ENCODE peak calls at places on chromosome 22, in seven cellular contexts. L is upper lobe of right lung; N is CD4-positive, alpha-beta T cell; S is CD8-positive, alpha-beta T cell; C is OCI-LY7; I is type B pancreatic cell; M is heart right ventricle. X is an unnamed sample.

GRCh38 chr22:46748948-46749681 is 11.1 kb upstream of the CERK start:
- DNase-seq in L (peak; percentile 67), N (peak; percentile 76), I (no peak), S (peak; percentile 57), C (no peak), M (no peak), X (no peak)

GRCh38 chr22:27311666-27312566 is 489.6 kb downstream of the MN1 start:
- DNase-seq in M (no peak), I (no peak), L (no peak), S (no peak), C (no peak), N (no peak), X (peak; percentile 47)

GRCh38 chr22:28207281-28208030 is 288.4 kb upstream of the PITPNB start:
- DNase-seq in I (no peak), C (no peak), L (no peak), S (no peak), N (no peak), M (no peak), X (no peak)

GRCh38 chr22:47238886-47239860 is 476.7 kb downstream of the TBC1D22A start:
- DNase-seq in L (no peak), M (no peak), N (no peak), I (no peak), C (no peak), S (no peak), X (no peak)

GRCh38 chr22:43848366-43849171 is 13.7 kb downstream of the SULT4A1 start:
- DNase-seq in M (no peak), L (peak; percentile 52), C (no peak), I (no peak), S (no peak), N (no peak), X (peak; percentile 49)

GRCh38 chr22:27129266-27129665 is 471.9 kb downstream of the MIAT start:
- DNase-seq in S (no peak), I (no peak), C (no peak), M (no peak), N (no peak), L (no peak), X (no peak)

GRCh38 chr22:28810839-28811491 is 10.6 kb upstream of the XBP1 start:
- DNase-seq in I (no peak), L (no peak), S (no peak), C (no peak), M (no peak), N (no peak), X (no peak)

GRCh38 chr22:39209756-39210155 is 35.0 kb downstream of the PDGFB start:
- DNase-seq in S (no peak), M (no peak), I (no peak), N (no peak), C (no peak), L (peak; percentile 60), X (peak; percentile 53)

GRCh38 chr22:49660794-49661781 is 166.6 kb downstream of the BRD1 start:
- DNase-seq in C (peak; percentile 44), N (no peak), S (no peak), M (no peak), I (peak; percentile 60), L (peak; percentile 56), X (peak; percentile 24)

GRCh38 chr22:42856179-42856864 is 751 bp downstream of the ARFGAP3 start:
- DNase-seq in L (peak; percentile 85), I (no peak), S (no peak), C (peak; percentile 57), N (peak; percentile 50), M (peak; percentile 71), X (no peak)

GRCh38 chr22:42970029-42970428 is 44.9 kb downstream of the PACSIN2 start:
- DNase-seq in L (no peak), M (no peak), S (no peak), N (no peak), C (no peak), I (no peak), X (no peak)

GRCh38 chr22:39567135-39567946 is 3.2 kb upstream of the CACNA1I start:
- DNase-seq in C (peak; percentile 77), I (no peak), N (peak; percentile 57), L (no peak), S (no peak), M (no peak), X (no peak)

GRCh38 chr22:27895600-27895999 is 23.5 kb downstream of the PITPNB start:
- DNase-seq in L (no peak), M (no peak), I (no peak), S (no peak), N (no peak), C (no peak), X (no peak)

GRCh38 chr22:46866591-46866990 is 104.1 kb downstream of the TBC1D22A start:
- DNase-seq in S (no peak), N (no peak), M (no peak), I (no peak), C (no peak), L (no peak), X (no peak)

GRCh38 chr22:36860821-36861659 is at the start of gene NCF4:
- DNase-seq in M (peak; percentile 42), N (no peak), C (peak; percentile 95), I (no peak), L (peak; percentile 86), S (no peak), X (no peak)

GRCh38 chr22:24164823-24165379 is 16.4 kb upstream of the SUSD2 start:
- DNase-seq in M (peak; percentile 66), I (no peak), L (no peak), S (no peak), N (no peak), C (no peak), X (no peak)

GRCh38 chr22:50118557-50119168 is 28.9 kb downstream of the MOV10L1 start:
- DNase-seq in C (no peak), N (no peak), L (no peak), I (no peak), S (no peak), M (no peak), X (no peak)

GRCh38 chr22:49664371-49664881 is 163.2 kb downstream of the BRD1 start:
- DNase-seq in N (no peak), M (no peak), L (peak; percentile 44), I (peak; percentile 61), S (no peak), C (no peak), X (peak; percentile 21)

GRCh38 chr22:38202437-38203089 is 769 bp downstream of the MAFF start:
- DNase-seq in I (peak; percentile 80), C (peak; percentile 67), L (peak; percentile 93), M (peak; percentile 89), S (no peak), N (peak; percentile 38), X (peak; percentile 43)
- TF ChIP-seq CTCF in I (peak; percentile 50), C (peak; percentile 41), L (no peak), M (peak; percentile 46), S (no peak), N (no peak), X (peak; percentile 33)

GRCh38 chr22:31295831-31296230 is 3.5 kb upstream of the PIK3IP1 start:
- DNase-seq in N (no peak), M (no peak), L (no peak), I (no peak), C (no peak), S (no peak), X (no peak)
- TF ChIP-seq CTCF in N (no peak), M (no peak), L (no peak), I (no peak), C (no peak), S (no peak), X (no peak)

DNA sequence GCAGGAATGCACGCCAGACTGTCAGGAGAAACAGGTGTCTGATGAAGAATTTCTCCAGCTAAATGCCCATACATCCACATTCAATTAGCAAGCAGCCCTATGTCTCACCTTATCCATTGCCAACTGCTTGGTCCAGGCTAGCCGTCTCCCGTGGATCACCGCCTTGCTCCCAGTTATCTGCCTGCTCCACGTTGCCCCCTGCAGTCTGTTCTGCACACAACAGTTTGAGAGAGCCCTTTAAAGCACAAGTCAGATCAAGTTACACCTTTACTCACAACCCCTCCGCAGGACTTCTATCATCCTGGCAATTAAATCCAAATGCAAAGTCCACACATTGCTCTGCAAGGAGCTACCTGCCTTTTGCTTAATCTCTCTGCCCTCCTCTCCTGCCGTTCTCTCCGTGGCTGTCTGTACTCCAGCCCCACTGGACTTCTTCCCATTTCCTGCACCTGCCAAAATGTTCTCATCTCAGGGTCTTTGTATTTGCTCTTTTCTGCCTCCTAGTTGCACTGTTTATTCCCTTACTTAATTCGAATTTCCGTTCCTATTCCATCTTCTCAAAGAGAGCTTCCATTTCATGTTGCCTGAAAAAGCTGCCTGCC is 185.3 kb upstream of the LARGE1 start:
- DNase-seq in S (no peak), N (no peak), L (peak; percentile 72), I (peak; percentile 73), M (peak; percentile 54), C (peak; percentile 18), X (peak; percentile 85)
- TF ChIP-seq CTCF in S (no peak), N (no peak), L (peak; percentile 70), I (peak; percentile 83), M (peak; percentile 67), C (peak; percentile 71), X (peak; percentile 84)

GRCh38 chr22:22407061-22407460 is 101.5 kb downstream of the ZNF280B start:
- DNase-seq in L (no peak), C (no peak), M (no peak), I (no peak), S (no peak), N (no peak), X (no peak)

GRCh38 chr22:22410677-22411076 is 97.9 kb downstream of the ZNF280B start:
- DNase-seq in S (no peak), L (no peak), C (no peak), N (no peak), I (no peak), M (no peak), X (no peak)

GRCh38 chr22:22410121-22410520 is 98.4 kb downstream of the ZNF280B start:
- DNase-seq in S (no peak), N (no peak), C (peak; percentile 92), L (peak; percentile 71), I (no peak), M (peak; percentile 66), X (no peak)

GRCh38 chr22:22408269-22408668 is 100.3 kb downstream of the ZNF280B start:
- DNase-seq in S (no peak), N (no peak), L (no peak), C (no peak), M (no peak), I (no peak), X (no peak)

GRCh38 chr22:22408731-22409696 is 99.5 kb downstream of the ZNF280B start:
- DNase-seq in L (no peak), C (peak; percentile 87), M (no peak), N (no peak), S (no peak), I (no peak), X (peak; percentile 57)
- TF ChIP-seq CTCF in L (peak; percentile 17), C (peak; percentile 85), M (peak; percentile 42), N (no peak), S (no peak), I (peak; percentile 68), X (peak; percentile 65)

GRCh38 chr22:45291061-45291930 is 6.5 kb downstream of the UPK3A start:
- DNase-seq in L (no peak), C (no peak), N (no peak), M (no peak), I (no peak), S (no peak), X (no peak)
- TF ChIP-seq CTCF in L (no peak), C (no peak), N (no peak), M (no peak), I (no peak), S (no peak), X (no peak)

DNA sequence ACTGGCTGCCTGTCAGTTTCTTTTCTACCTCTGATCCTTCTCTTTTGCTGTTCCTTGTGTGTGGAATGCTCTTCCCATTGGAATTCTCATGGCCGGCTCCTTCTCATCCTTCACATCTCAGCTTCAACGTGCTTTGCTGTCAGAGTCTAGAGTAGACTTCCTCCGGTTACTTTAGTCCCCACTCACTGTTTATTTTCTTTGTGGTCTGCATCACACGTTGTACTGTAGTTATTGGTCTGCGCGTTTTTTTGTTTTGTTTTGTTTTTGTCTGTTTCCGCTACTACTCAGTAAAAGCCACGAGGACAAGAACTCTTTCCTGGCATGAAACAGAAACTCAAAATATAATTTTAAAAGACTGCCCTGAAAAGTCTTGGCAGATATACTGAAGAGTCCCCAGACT is 121.3 kb upstream of the SEZ6L start:
- DNase-seq in M (no peak), S (no peak), I (no peak), C (no peak), N (no peak), L (no peak), X (no peak)
- TF ChIP-seq CTCF in M (no peak), S (no peak), I (no peak), C (no peak), N (no peak), L (no peak), X (no peak)